ENCODE peak calls at places on chromosome 15, in four cellular contexts. D is CD8-positive, alpha-beta memory T cell; Z is GM03348; P is ecto neural progenitor cell. L is an unnamed sample.

GRCh38 chr15:40873625-40874561 is at the start of gene RHOV:
- DNase-seq in D (peak; percentile 50), Z (peak; percentile 73), P (peak; percentile 82), L (peak; percentile 70)

GRCh38 chr15:63134245-63134644 is 12.6 kb downstream of the LACTB start:
- DNase-seq in D (no peak), Z (no peak), P (no peak), L (no peak)

GRCh38 chr15:31488437-31489204 is 162.0 kb downstream of the KLF13 start:
- DNase-seq in D (no peak), Z (peak; percentile 94), P (peak; percentile 72), L (no peak)

GRCh38 chr15:59376735-59377134 is 4.1 kb upstream of the MYO1E start:
- DNase-seq in D (no peak), Z (no peak), P (no peak), L (no peak)

GRCh38 chr15:100183921-100184480 is 157.8 kb downstream of the ADAMTS17 start:
- DNase-seq in D (no peak), Z (no peak), P (no peak), L (no peak)

GRCh38 chr15:66743204-66743603 is 41.2 kb downstream of the SMAD6 start:
- DNase-seq in D (no peak), Z (no peak), P (no peak), L (no peak)

GRCh38 chr15:58472221-58472620 is 40.4 kb downstream of the LIPC start:
- DNase-seq in D (no peak), Z (no peak), P (no peak), L (no peak)

GRCh38 chr15:92184679-92185230 is 208.9 kb upstream of the ST8SIA2 start:
- DNase-seq in D (no peak), Z (no peak), P (no peak), L (no peak)

GRCh38 chr15:45704329-45705249 is 69.8 kb downstream of the SQOR start:
- DNase-seq in D (no peak), Z (peak; percentile 57), P (peak; percentile 79), L (peak; percentile 29)

GRCh38 chr15:38899300-38899699 is 334.7 kb upstream of the RASGRP1 start:
- DNase-seq in D (no peak), Z (no peak), P (no peak), L (no peak)

GRCh38 chr15:83656943-83657528 is 3.1 kb downstream of the ADAMTSL3 start:
- DNase-seq in D (no peak), Z (no peak), P (no peak), L (no peak)

GRCh38 chr15:94125698-94126097 is 105.7 kb upstream of the MCTP2 start:
- DNase-seq in D (no peak), Z (no peak), P (no peak), L (no peak)

GRCh38 chr15:78280289-78281072 is 16.1 kb downstream of the DNAJA4 start:
- DNase-seq in D (no peak), Z (no peak), P (no peak), L (no peak)

GRCh38 chr15:74417230-74417629 is 16.5 kb downstream of the SEMA7A start:
- DNase-seq in D (no peak), Z (peak; percentile 82), P (no peak), L (peak; percentile 69)

GRCh38 chr15:99424978-99425665 is 140.7 kb upstream of the MEF2A start:
- DNase-seq in D (no peak), Z (peak; percentile 80), P (no peak), L (peak; percentile 14)

GRCh38 chr15:99070268-99070667 is 34.6 kb upstream of the SYNM start:
- DNase-seq in D (no peak), Z (no peak), P (peak; percentile 9), L (no peak)

GRCh38 chr15:82030191-82030590 is 15.6 kb downstream of the MEX3B start:
- DNase-seq in D (no peak), Z (no peak), P (no peak), L (no peak)

GRCh38 chr15:92455271-92455670 is 61.6 kb downstream of the ST8SIA2 start:
- DNase-seq in D (no peak), Z (no peak), P (no peak), L (no peak)

GRCh38 chr15:28954466-28955159 is 68.8 kb downstream of the APBA2 start:
- DNase-seq in D (no peak), Z (no peak), P (peak; percentile 36), L (no peak)

GRCh38 chr15:63188247-63188936 is 1.0 kb upstream of the RAB8B start:
- DNase-seq in D (no peak), Z (no peak), P (no peak), L (no peak)

GRCh38 chr15:78640840-78641733 is at the start of gene CHRNB4:
- DNase-seq in D (no peak), Z (peak; percentile 31), P (peak; percentile 88), L (peak; percentile 85)

GRCh38 chr15:89209057-89209456 is 12.3 kb downstream of the RLBP1 start:
- DNase-seq in D (no peak), Z (no peak), P (no peak), L (no peak)

GRCh38 chr15:79977431-79977940 is 6.5 kb upstream of the BCL2A1 start:
- DNase-seq in D (no peak), Z (no peak), P (no peak), L (no peak)

GRCh38 chr15:47551079-47551478 is 166.2 kb upstream of the SEMA6D start:
- DNase-seq in D (no peak), Z (no peak), P (no peak), L (no peak)

GRCh38 chr15:58398643-58399042 is 33.1 kb upstream of the LIPC start:
- DNase-seq in D (no peak), Z (no peak), P (no peak), L (no peak)

GRCh38 chr15:59191855-59192237 is 14.8 kb upstream of the LDHAL6B start:
- DNase-seq in D (no peak), Z (peak; percentile 87), P (no peak), L (no peak)

GRCh38 chr15:59953392-59953883 is 50.7 kb upstream of the FOXB1 start:
- DNase-seq in D (no peak), Z (no peak), P (no peak), L (no peak)

GRCh38 chr15:68195336-68196112 is 9.6 kb downstream of the CALML4 start:
- DNase-seq in D (no peak), Z (no peak), P (no peak), L (no peak)

GRCh38 chr15:57376695-57377477 is 581 bp downstream of the CGNL1 start:
- DNase-seq in D (no peak), Z (peak; percentile 63), P (peak; percentile 71), L (peak; percentile 70)

GRCh38 chr15:64981812-64982431 is 7.8 kb downstream of the SPG21 start:
- DNase-seq in D (no peak), Z (no peak), P (no peak), L (no peak)

GRCh38 chr15:83283813-83284562 is 476 bp downstream of the BNC1 start:
- DNase-seq in D (no peak), Z (peak; percentile 58), P (peak; percentile 55), L (peak; percentile 43)

GRCh38 chr15:93228546-93228945 is 139.5 kb upstream of the RGMA start:
- DNase-seq in D (no peak), Z (no peak), P (no peak), L (no peak)

GRCh38 chr15:50355612-50355905 is 561 bp upstream of the GABPB1 start:
- DNase-seq in D (no peak), Z (no peak), P (no peak), L (no peak)

GRCh38 chr15:84586641-84587160 is 14.1 kb upstream of the ZSCAN2 start:
- DNase-seq in D (no peak), Z (no peak), P (no peak), L (peak; percentile 40)

GRCh38 chr15:87907676-87908446 is 348.7 kb downstream of the NTRK3 start:
- DNase-seq in D (no peak), Z (no peak), P (no peak), L (no peak)

GRCh38 chr15:60520825-60521368 is 42.0 kb upstream of the ICE2 start:
- DNase-seq in D (peak; percentile 70), Z (peak; percentile 44), P (peak; percentile 74), L (peak; percentile 82)

GRCh38 chr15:61768131-61768530 is 292.1 kb downstream of the VPS13C start:
- DNase-seq in D (no peak), Z (no peak), P (no peak), L (no peak)

GRCh38 chr15:45546789-45547188 is 24.2 kb upstream of the SLC30A4 start:
- DNase-seq in D (no peak), Z (no peak), P (no peak), L (no peak)